ENCODE peak calls at places on chromosome 4, in six cellular contexts. One of them, this sample, is unnamed.

GRCh38 chr4:77676842-77677241 is 71.2 kb downstream of the CXCL13 start:
- DNase-seq in endothelial cell: no peak
- DNase-seq in activated naive CD8-positive, alpha-beta T cell treated with anti-CD3 and anti-CD28 coated beads, Interleukin-2, amount 10 ng/mL, durations not matched to agents 7 days and 5 days: no peak
- DNase-seq in C1 segment of cervical spinal cord: no peak
- DNase-seq in mesothelial cell of epicardium: no peak
- DNase-seq in activated CD8-positive, alpha-beta memory T cell treated with anti-CD3 and anti-CD28 coated beads for 1 hour: no peak
- DNase-seq in this sample: no peak

GRCh38 chr4:7384003-7384928 is 50.5 kb downstream of the PSAPL1 start:
- DNase-seq in activated naive CD8-positive, alpha-beta T cell treated with anti-CD3 and anti-CD28 coated beads, Interleukin-2, amount 10 ng/mL, durations not matched to agents 7 days and 5 days: no peak
- DNase-seq in endothelial cell: peak
- DNase-seq in activated CD8-positive, alpha-beta memory T cell treated with anti-CD3 and anti-CD28 coated beads for 1 hour: no peak
- DNase-seq in mesothelial cell of epicardium: peak
- DNase-seq in C1 segment of cervical spinal cord: no peak
- DNase-seq in this sample: peak

GRCh38 chr4:145545538-145546224 is 64.0 kb downstream of the SMAD1 start:
- DNase-seq in endothelial cell: peak
- DNase-seq in activated CD8-positive, alpha-beta memory T cell treated with anti-CD3 and anti-CD28 coated beads for 1 hour: no peak
- DNase-seq in mesothelial cell of epicardium: no peak
- DNase-seq in C1 segment of cervical spinal cord: no peak
- DNase-seq in activated naive CD8-positive, alpha-beta T cell treated with anti-CD3 and anti-CD28 coated beads, Interleukin-2, amount 10 ng/mL, durations not matched to agents 7 days and 5 days: no peak
- DNase-seq in this sample: no peak

GRCh38 chr4:107999932-108000539 is 10.3 kb downstream of the HADH start:
- DNase-seq in endothelial cell: no peak
- DNase-seq in C1 segment of cervical spinal cord: no peak
- DNase-seq in activated naive CD8-positive, alpha-beta T cell treated with anti-CD3 and anti-CD28 coated beads, Interleukin-2, amount 10 ng/mL, durations not matched to agents 7 days and 5 days: no peak
- DNase-seq in mesothelial cell of epicardium: no peak
- DNase-seq in activated CD8-positive, alpha-beta memory T cell treated with anti-CD3 and anti-CD28 coated beads for 1 hour: no peak
- DNase-seq in this sample: no peak

GRCh38 chr4:41835321-41835995 is 86.9 kb upstream of the PHOX2B start:
- DNase-seq in activated CD8-positive, alpha-beta memory T cell treated with anti-CD3 and anti-CD28 coated beads for 1 hour: no peak
- DNase-seq in activated naive CD8-positive, alpha-beta T cell treated with anti-CD3 and anti-CD28 coated beads, Interleukin-2, amount 10 ng/mL, durations not matched to agents 7 days and 5 days: no peak
- DNase-seq in mesothelial cell of epicardium: no peak
- DNase-seq in C1 segment of cervical spinal cord: no peak
- DNase-seq in endothelial cell: no peak
- DNase-seq in this sample: no peak

GRCh38 chr4:19993222-19993621 is 258.5 kb upstream of the SLIT2 start:
- DNase-seq in activated naive CD8-positive, alpha-beta T cell treated with anti-CD3 and anti-CD28 coated beads, Interleukin-2, amount 10 ng/mL, durations not matched to agents 7 days and 5 days: no peak
- DNase-seq in mesothelial cell of epicardium: no peak
- DNase-seq in endothelial cell: no peak
- DNase-seq in activated CD8-positive, alpha-beta memory T cell treated with anti-CD3 and anti-CD28 coated beads for 1 hour: no peak
- DNase-seq in C1 segment of cervical spinal cord: no peak
- DNase-seq in this sample: no peak

GRCh38 chr4:650951-651883 is 22.9 kb downstream of the ATP5ME start:
- DNase-seq in endothelial cell: no peak
- DNase-seq in activated CD8-positive, alpha-beta memory T cell treated with anti-CD3 and anti-CD28 coated beads for 1 hour: no peak
- DNase-seq in mesothelial cell of epicardium: no peak
- DNase-seq in C1 segment of cervical spinal cord: no peak
- DNase-seq in activated naive CD8-positive, alpha-beta T cell treated with anti-CD3 and anti-CD28 coated beads, Interleukin-2, amount 10 ng/mL, durations not matched to agents 7 days and 5 days: no peak
- DNase-seq in this sample: peak

GRCh38 chr4:108804648-108805273 is 41.9 kb upstream of the ETNPPL start:
- DNase-seq in C1 segment of cervical spinal cord: no peak
- DNase-seq in activated naive CD8-positive, alpha-beta T cell treated with anti-CD3 and anti-CD28 coated beads, Interleukin-2, amount 10 ng/mL, durations not matched to agents 7 days and 5 days: no peak
- DNase-seq in activated CD8-positive, alpha-beta memory T cell treated with anti-CD3 and anti-CD28 coated beads for 1 hour: no peak
- DNase-seq in mesothelial cell of epicardium: no peak
- DNase-seq in endothelial cell: no peak
- DNase-seq in this sample: no peak

GRCh38 chr4:56434599-56435000 is 815 bp downstream of the PPAT start:
- DNase-seq in endothelial cell: no peak
- DNase-seq in mesothelial cell of epicardium: no peak
- DNase-seq in activated naive CD8-positive, alpha-beta T cell treated with anti-CD3 and anti-CD28 coated beads, Interleukin-2, amount 10 ng/mL, durations not matched to agents 7 days and 5 days: no peak
- DNase-seq in C1 segment of cervical spinal cord: no peak
- DNase-seq in activated CD8-positive, alpha-beta memory T cell treated with anti-CD3 and anti-CD28 coated beads for 1 hour: no peak
- DNase-seq in this sample: no peak

GRCh38 chr4:174999407-174999806 is 81.2 kb downstream of the ADAM29 start:
- DNase-seq in activated CD8-positive, alpha-beta memory T cell treated with anti-CD3 and anti-CD28 coated beads for 1 hour: no peak
- DNase-seq in endothelial cell: no peak
- DNase-seq in C1 segment of cervical spinal cord: no peak
- DNase-seq in mesothelial cell of epicardium: no peak
- DNase-seq in activated naive CD8-positive, alpha-beta T cell treated with anti-CD3 and anti-CD28 coated beads, Interleukin-2, amount 10 ng/mL, durations not matched to agents 7 days and 5 days: no peak
- DNase-seq in this sample: no peak

GRCh38 chr4:139734875-139735380 is 69.3 kb downstream of the MGST2 start:
- DNase-seq in activated CD8-positive, alpha-beta memory T cell treated with anti-CD3 and anti-CD28 coated beads for 1 hour: peak
- DNase-seq in activated naive CD8-positive, alpha-beta T cell treated with anti-CD3 and anti-CD28 coated beads, Interleukin-2, amount 10 ng/mL, durations not matched to agents 7 days and 5 days: peak
- DNase-seq in endothelial cell: peak
- DNase-seq in mesothelial cell of epicardium: peak
- DNase-seq in C1 segment of cervical spinal cord: peak
- DNase-seq in this sample: peak

GRCh38 chr4:39353478-39354177 is 12.5 kb downstream of the RFC1 start:
- DNase-seq in endothelial cell: no peak
- DNase-seq in C1 segment of cervical spinal cord: no peak
- DNase-seq in mesothelial cell of epicardium: no peak
- DNase-seq in activated naive CD8-positive, alpha-beta T cell treated with anti-CD3 and anti-CD28 coated beads, Interleukin-2, amount 10 ng/mL, durations not matched to agents 7 days and 5 days: no peak
- DNase-seq in activated CD8-positive, alpha-beta memory T cell treated with anti-CD3 and anti-CD28 coated beads for 1 hour: no peak
- DNase-seq in this sample: no peak

GRCh38 chr4:47696823-47697222 is 141.0 kb downstream of the CORIN start:
- DNase-seq in activated CD8-positive, alpha-beta memory T cell treated with anti-CD3 and anti-CD28 coated beads for 1 hour: no peak
- DNase-seq in C1 segment of cervical spinal cord: no peak
- DNase-seq in endothelial cell: no peak
- DNase-seq in activated naive CD8-positive, alpha-beta T cell treated with anti-CD3 and anti-CD28 coated beads, Interleukin-2, amount 10 ng/mL, durations not matched to agents 7 days and 5 days: no peak
- DNase-seq in mesothelial cell of epicardium: no peak
- DNase-seq in this sample: no peak

GRCh38 chr4:39024311-39024865 is 7.8 kb downstream of the TMEM156 start:
- DNase-seq in activated CD8-positive, alpha-beta memory T cell treated with anti-CD3 and anti-CD28 coated beads for 1 hour: no peak
- DNase-seq in mesothelial cell of epicardium: no peak
- DNase-seq in activated naive CD8-positive, alpha-beta T cell treated with anti-CD3 and anti-CD28 coated beads, Interleukin-2, amount 10 ng/mL, durations not matched to agents 7 days and 5 days: no peak
- DNase-seq in endothelial cell: no peak
- DNase-seq in C1 segment of cervical spinal cord: no peak
- DNase-seq in this sample: no peak

GRCh38 chr4:67151376-67152343 is 393.6 kb downstream of the CENPC start:
- DNase-seq in endothelial cell: no peak
- DNase-seq in activated naive CD8-positive, alpha-beta T cell treated with anti-CD3 and anti-CD28 coated beads, Interleukin-2, amount 10 ng/mL, durations not matched to agents 7 days and 5 days: no peak
- DNase-seq in mesothelial cell of epicardium: no peak
- DNase-seq in activated CD8-positive, alpha-beta memory T cell treated with anti-CD3 and anti-CD28 coated beads for 1 hour: no peak
- DNase-seq in C1 segment of cervical spinal cord: no peak
- DNase-seq in this sample: no peak

GRCh38 chr4:113145519-113146291 is 96.3 kb downstream of the ANK2 start:
- DNase-seq in C1 segment of cervical spinal cord: no peak
- DNase-seq in activated CD8-positive, alpha-beta memory T cell treated with anti-CD3 and anti-CD28 coated beads for 1 hour: no peak
- DNase-seq in endothelial cell: peak
- DNase-seq in mesothelial cell of epicardium: no peak
- DNase-seq in activated naive CD8-positive, alpha-beta T cell treated with anti-CD3 and anti-CD28 coated beads, Interleukin-2, amount 10 ng/mL, durations not matched to agents 7 days and 5 days: no peak
- DNase-seq in this sample: peak

GRCh38 chr4:16118090-16118489 is 34.3 kb upstream of the PROM1 start:
- DNase-seq in activated CD8-positive, alpha-beta memory T cell treated with anti-CD3 and anti-CD28 coated beads for 1 hour: no peak
- DNase-seq in mesothelial cell of epicardium: no peak
- DNase-seq in endothelial cell: no peak
- DNase-seq in activated naive CD8-positive, alpha-beta T cell treated with anti-CD3 and anti-CD28 coated beads, Interleukin-2, amount 10 ng/mL, durations not matched to agents 7 days and 5 days: no peak
- DNase-seq in C1 segment of cervical spinal cord: no peak
- DNase-seq in this sample: no peak

GRCh38 chr4:167688660-167689142 is 403.6 kb upstream of the ANXA10 start:
- DNase-seq in activated naive CD8-positive, alpha-beta T cell treated with anti-CD3 and anti-CD28 coated beads, Interleukin-2, amount 10 ng/mL, durations not matched to agents 7 days and 5 days: no peak
- DNase-seq in endothelial cell: no peak
- DNase-seq in C1 segment of cervical spinal cord: no peak
- DNase-seq in mesothelial cell of epicardium: no peak
- DNase-seq in activated CD8-positive, alpha-beta memory T cell treated with anti-CD3 and anti-CD28 coated beads for 1 hour: no peak
- DNase-seq in this sample: no peak

GRCh38 chr4:138864961-138865720 is 150.4 kb upstream of the NOCT start:
- DNase-seq in activated naive CD8-positive, alpha-beta T cell treated with anti-CD3 and anti-CD28 coated beads, Interleukin-2, amount 10 ng/mL, durations not matched to agents 7 days and 5 days: no peak
- DNase-seq in mesothelial cell of epicardium: no peak
- DNase-seq in C1 segment of cervical spinal cord: no peak
- DNase-seq in activated CD8-positive, alpha-beta memory T cell treated with anti-CD3 and anti-CD28 coated beads for 1 hour: no peak
- DNase-seq in endothelial cell: no peak
- DNase-seq in this sample: no peak

GRCh38 chr4:99027304-99027703 is 31.8 kb downstream of the METAP1 start:
- DNase-seq in endothelial cell: no peak
- DNase-seq in mesothelial cell of epicardium: no peak
- DNase-seq in C1 segment of cervical spinal cord: no peak
- DNase-seq in activated naive CD8-positive, alpha-beta T cell treated with anti-CD3 and anti-CD28 coated beads, Interleukin-2, amount 10 ng/mL, durations not matched to agents 7 days and 5 days: no peak
- DNase-seq in activated CD8-positive, alpha-beta memory T cell treated with anti-CD3 and anti-CD28 coated beads for 1 hour: no peak
- DNase-seq in this sample: no peak

GRCh38 chr4:26454961-26455360 is 35.3 kb downstream of the CCKAR start:
- DNase-seq in activated CD8-positive, alpha-beta memory T cell treated with anti-CD3 and anti-CD28 coated beads for 1 hour: no peak
- DNase-seq in activated naive CD8-positive, alpha-beta T cell treated with anti-CD3 and anti-CD28 coated beads, Interleukin-2, amount 10 ng/mL, durations not matched to agents 7 days and 5 days: no peak
- DNase-seq in endothelial cell: no peak
- DNase-seq in C1 segment of cervical spinal cord: no peak
- DNase-seq in mesothelial cell of epicardium: no peak
- DNase-seq in this sample: no peak

GRCh38 chr4:7529368-7529923 is 94.7 kb upstream of the PSAPL1 start:
- DNase-seq in mesothelial cell of epicardium: no peak
- DNase-seq in C1 segment of cervical spinal cord: no peak
- DNase-seq in endothelial cell: no peak
- DNase-seq in activated CD8-positive, alpha-beta memory T cell treated with anti-CD3 and anti-CD28 coated beads for 1 hour: no peak
- DNase-seq in activated naive CD8-positive, alpha-beta T cell treated with anti-CD3 and anti-CD28 coated beads, Interleukin-2, amount 10 ng/mL, durations not matched to agents 7 days and 5 days: no peak
- DNase-seq in this sample: no peak

GRCh38 chr4:77152421-77152820 is 4.6 kb upstream of the CCNG2 start:
- DNase-seq in activated CD8-positive, alpha-beta memory T cell treated with anti-CD3 and anti-CD28 coated beads for 1 hour: no peak
- DNase-seq in C1 segment of cervical spinal cord: no peak
- DNase-seq in activated naive CD8-positive, alpha-beta T cell treated with anti-CD3 and anti-CD28 coated beads, Interleukin-2, amount 10 ng/mL, durations not matched to agents 7 days and 5 days: no peak
- DNase-seq in mesothelial cell of epicardium: no peak
- DNase-seq in endothelial cell: no peak
- DNase-seq in this sample: no peak

GRCh38 chr4:23614284-23614892 is 275.5 kb downstream of the PPARGC1A start:
- DNase-seq in endothelial cell: no peak
- DNase-seq in activated naive CD8-positive, alpha-beta T cell treated with anti-CD3 and anti-CD28 coated beads, Interleukin-2, amount 10 ng/mL, durations not matched to agents 7 days and 5 days: no peak
- DNase-seq in activated CD8-positive, alpha-beta memory T cell treated with anti-CD3 and anti-CD28 coated beads for 1 hour: no peak
- DNase-seq in mesothelial cell of epicardium: no peak
- DNase-seq in C1 segment of cervical spinal cord: no peak
- DNase-seq in this sample: no peak

GRCh38 chr4:54781771-54782170 is 124.0 kb downstream of the KIT start:
- DNase-seq in C1 segment of cervical spinal cord: no peak
- DNase-seq in activated naive CD8-positive, alpha-beta T cell treated with anti-CD3 and anti-CD28 coated beads, Interleukin-2, amount 10 ng/mL, durations not matched to agents 7 days and 5 days: no peak
- DNase-seq in endothelial cell: no peak
- DNase-seq in mesothelial cell of epicardium: no peak
- DNase-seq in activated CD8-positive, alpha-beta memory T cell treated with anti-CD3 and anti-CD28 coated beads for 1 hour: no peak
- DNase-seq in this sample: peak

GRCh38 chr4:142142403-142142802 is 506.0 kb downstream of the IL15 start:
- DNase-seq in activated naive CD8-positive, alpha-beta T cell treated with anti-CD3 and anti-CD28 coated beads, Interleukin-2, amount 10 ng/mL, durations not matched to agents 7 days and 5 days: no peak
- DNase-seq in activated CD8-positive, alpha-beta memory T cell treated with anti-CD3 and anti-CD28 coated beads for 1 hour: no peak
- DNase-seq in mesothelial cell of epicardium: no peak
- DNase-seq in C1 segment of cervical spinal cord: no peak
- DNase-seq in endothelial cell: no peak
- DNase-seq in this sample: no peak

GRCh38 chr4:128517096-128517738 is 229.6 kb upstream of the PGRMC2 start:
- DNase-seq in activated CD8-positive, alpha-beta memory T cell treated with anti-CD3 and anti-CD28 coated beads for 1 hour: no peak
- DNase-seq in mesothelial cell of epicardium: no peak
- DNase-seq in endothelial cell: no peak
- DNase-seq in C1 segment of cervical spinal cord: no peak
- DNase-seq in activated naive CD8-positive, alpha-beta T cell treated with anti-CD3 and anti-CD28 coated beads, Interleukin-2, amount 10 ng/mL, durations not matched to agents 7 days and 5 days: no peak
- DNase-seq in this sample: no peak

GRCh38 chr4:152460488-152460887 is 75.4 kb downstream of the FBXW7 start:
- DNase-seq in C1 segment of cervical spinal cord: no peak
- DNase-seq in activated CD8-positive, alpha-beta memory T cell treated with anti-CD3 and anti-CD28 coated beads for 1 hour: no peak
- DNase-seq in activated naive CD8-positive, alpha-beta T cell treated with anti-CD3 and anti-CD28 coated beads, Interleukin-2, amount 10 ng/mL, durations not matched to agents 7 days and 5 days: no peak
- DNase-seq in mesothelial cell of epicardium: no peak
- DNase-seq in endothelial cell: no peak
- DNase-seq in this sample: no peak